ENCODE peak calls at places on chromosomes 1 and 21, in ten cellular contexts. One of them, this sample, is unnamed.

GRCh38 chr1:202959276-202959620 is 1.1 kb upstream of the ADIPOR1 start:
- DNase-seq in activated CD4-positive, alpha-beta T cell treated with anti-CD3 and anti-CD28 coated beads for 36 hours: no peak
- DNase-seq in LoVo: peak; percentile 24
- DNase-seq in non-pigmented ciliary epithelial cell: no peak
- DNase-seq in astrocyte of the cerebellum: no peak
- DNase-seq in GM06990: no peak
- DNase-seq in astrocyte of the hippocampus: peak; percentile 35
- DNase-seq in stimulated activated CD4-positive, alpha-beta T cell treated with anti-CD3 and anti-CD28 coated beads, Interleukin-1b, Interleukin-23, amount 100 ng/mL, for 4 hours: no peak
- DNase-seq in NCI-H1417: peak; percentile 22
- DNase-seq in fibroblast of gingiva: peak; percentile 60
- DNase-seq in this sample: no peak

GRCh38 chr1:117573386-117574040 is 32.3 kb upstream of the TENT5C start:
- DNase-seq in GM06990: no peak
- DNase-seq in stimulated activated CD4-positive, alpha-beta T cell treated with anti-CD3 and anti-CD28 coated beads, Interleukin-1b, Interleukin-23, amount 100 ng/mL, for 4 hours: no peak
- DNase-seq in astrocyte of the cerebellum: peak; percentile 24
- DNase-seq in fibroblast of gingiva: no peak
- DNase-seq in NCI-H1417: no peak
- DNase-seq in activated CD4-positive, alpha-beta T cell treated with anti-CD3 and anti-CD28 coated beads for 36 hours: peak; percentile 38
- DNase-seq in astrocyte of the hippocampus: peak; percentile 6
- DNase-seq in non-pigmented ciliary epithelial cell: no peak
- DNase-seq in LoVo: no peak
- DNase-seq in this sample: no peak

GRCh38 chr1:198491028-198491427 is 49.5 kb downstream of the ATP6V1G3 start:
- DNase-seq in non-pigmented ciliary epithelial cell: no peak
- DNase-seq in activated CD4-positive, alpha-beta T cell treated with anti-CD3 and anti-CD28 coated beads for 36 hours: no peak
- DNase-seq in LoVo: no peak
- DNase-seq in fibroblast of gingiva: no peak
- DNase-seq in GM06990: no peak
- DNase-seq in NCI-H1417: no peak
- DNase-seq in astrocyte of the cerebellum: no peak
- DNase-seq in stimulated activated CD4-positive, alpha-beta T cell treated with anti-CD3 and anti-CD28 coated beads, Interleukin-1b, Interleukin-23, amount 100 ng/mL, for 4 hours: no peak
- DNase-seq in astrocyte of the hippocampus: no peak
- DNase-seq in this sample: no peak

GRCh38 chr1:155499953-155500621 is 62.5 kb downstream of the ASH1L start:
- DNase-seq in activated CD4-positive, alpha-beta T cell treated with anti-CD3 and anti-CD28 coated beads for 36 hours: no peak
- DNase-seq in NCI-H1417: peak; percentile 94
- DNase-seq in LoVo: peak; percentile 43
- DNase-seq in stimulated activated CD4-positive, alpha-beta T cell treated with anti-CD3 and anti-CD28 coated beads, Interleukin-1b, Interleukin-23, amount 100 ng/mL, for 4 hours: no peak
- DNase-seq in astrocyte of the hippocampus: peak; percentile 48
- DNase-seq in non-pigmented ciliary epithelial cell: no peak
- DNase-seq in GM06990: peak; percentile 64
- DNase-seq in astrocyte of the cerebellum: peak; percentile 29
- DNase-seq in fibroblast of gingiva: no peak
- DNase-seq in this sample: no peak

GRCh38 chr1:228277491-228278431 is 69.9 kb downstream of the OBSCN start:
- DNase-seq in activated CD4-positive, alpha-beta T cell treated with anti-CD3 and anti-CD28 coated beads for 36 hours: no peak
- DNase-seq in astrocyte of the cerebellum: no peak
- DNase-seq in non-pigmented ciliary epithelial cell: no peak
- DNase-seq in fibroblast of gingiva: no peak
- DNase-seq in GM06990: no peak
- DNase-seq in LoVo: no peak
- DNase-seq in stimulated activated CD4-positive, alpha-beta T cell treated with anti-CD3 and anti-CD28 coated beads, Interleukin-1b, Interleukin-23, amount 100 ng/mL, for 4 hours: no peak
- DNase-seq in NCI-H1417: no peak
- DNase-seq in astrocyte of the hippocampus: no peak
- DNase-seq in this sample: peak; percentile 73

GRCh38 chr1:46581685-46582455 is 22.2 kb downstream of the MKNK1 start:
- DNase-seq in stimulated activated CD4-positive, alpha-beta T cell treated with anti-CD3 and anti-CD28 coated beads, Interleukin-1b, Interleukin-23, amount 100 ng/mL, for 4 hours: no peak
- DNase-seq in GM06990: no peak
- DNase-seq in fibroblast of gingiva: no peak
- DNase-seq in LoVo: no peak
- DNase-seq in non-pigmented ciliary epithelial cell: no peak
- DNase-seq in activated CD4-positive, alpha-beta T cell treated with anti-CD3 and anti-CD28 coated beads for 36 hours: peak; percentile 26
- DNase-seq in astrocyte of the hippocampus: no peak
- DNase-seq in astrocyte of the cerebellum: no peak
- DNase-seq in NCI-H1417: peak; percentile 11
- DNase-seq in this sample: no peak

GRCh38 chr1:76065212-76065611 is 9.3 kb upstream of the ST6GALNAC3 start:
- DNase-seq in fibroblast of gingiva: no peak
- DNase-seq in NCI-H1417: no peak
- DNase-seq in non-pigmented ciliary epithelial cell: no peak
- DNase-seq in LoVo: no peak
- DNase-seq in activated CD4-positive, alpha-beta T cell treated with anti-CD3 and anti-CD28 coated beads for 36 hours: no peak
- DNase-seq in astrocyte of the hippocampus: no peak
- DNase-seq in astrocyte of the cerebellum: no peak
- DNase-seq in GM06990: no peak
- DNase-seq in stimulated activated CD4-positive, alpha-beta T cell treated with anti-CD3 and anti-CD28 coated beads, Interleukin-1b, Interleukin-23, amount 100 ng/mL, for 4 hours: no peak
- DNase-seq in this sample: no peak

GRCh38 chr1:223780318-223780717 is 65.4 kb downstream of the TP53BP2 start:
- DNase-seq in NCI-H1417: no peak
- DNase-seq in GM06990: no peak
- DNase-seq in non-pigmented ciliary epithelial cell: no peak
- DNase-seq in astrocyte of the hippocampus: no peak
- DNase-seq in fibroblast of gingiva: no peak
- DNase-seq in astrocyte of the cerebellum: no peak
- DNase-seq in stimulated activated CD4-positive, alpha-beta T cell treated with anti-CD3 and anti-CD28 coated beads, Interleukin-1b, Interleukin-23, amount 100 ng/mL, for 4 hours: no peak
- DNase-seq in LoVo: no peak
- DNase-seq in activated CD4-positive, alpha-beta T cell treated with anti-CD3 and anti-CD28 coated beads for 36 hours: no peak
- DNase-seq in this sample: no peak

GRCh38 chr21:45859041-45859761 is 122.4 kb upstream of the COL6A1 start:
- DNase-seq in activated CD4-positive, alpha-beta T cell treated with anti-CD3 and anti-CD28 coated beads for 36 hours: no peak
- DNase-seq in fibroblast of gingiva: no peak
- DNase-seq in NCI-H1417: no peak
- DNase-seq in astrocyte of the hippocampus: no peak
- DNase-seq in stimulated activated CD4-positive, alpha-beta T cell treated with anti-CD3 and anti-CD28 coated beads, Interleukin-1b, Interleukin-23, amount 100 ng/mL, for 4 hours: no peak
- DNase-seq in astrocyte of the cerebellum: no peak
- DNase-seq in non-pigmented ciliary epithelial cell: no peak
- DNase-seq in LoVo: no peak
- DNase-seq in GM06990: no peak
- DNase-seq in this sample: no peak

GRCh38 chr1:210315529-210315928 is 13.2 kb upstream of the HHAT start:
- DNase-seq in NCI-H1417: no peak
- DNase-seq in astrocyte of the hippocampus: no peak
- DNase-seq in activated CD4-positive, alpha-beta T cell treated with anti-CD3 and anti-CD28 coated beads for 36 hours: no peak
- DNase-seq in fibroblast of gingiva: no peak
- DNase-seq in stimulated activated CD4-positive, alpha-beta T cell treated with anti-CD3 and anti-CD28 coated beads, Interleukin-1b, Interleukin-23, amount 100 ng/mL, for 4 hours: no peak
- DNase-seq in astrocyte of the cerebellum: no peak
- DNase-seq in non-pigmented ciliary epithelial cell: no peak
- DNase-seq in LoVo: no peak
- DNase-seq in GM06990: no peak
- DNase-seq in this sample: no peak

GRCh38 chr1:14602131-14602530 is 3.6 kb downstream of the KAZN start:
- DNase-seq in NCI-H1417: no peak
- DNase-seq in stimulated activated CD4-positive, alpha-beta T cell treated with anti-CD3 and anti-CD28 coated beads, Interleukin-1b, Interleukin-23, amount 100 ng/mL, for 4 hours: no peak
- DNase-seq in astrocyte of the hippocampus: peak; percentile 85
- DNase-seq in fibroblast of gingiva: peak; percentile 65
- DNase-seq in non-pigmented ciliary epithelial cell: no peak
- DNase-seq in LoVo: no peak
- DNase-seq in activated CD4-positive, alpha-beta T cell treated with anti-CD3 and anti-CD28 coated beads for 36 hours: no peak
- DNase-seq in GM06990: no peak
- DNase-seq in astrocyte of the cerebellum: no peak
- DNase-seq in this sample: peak; percentile 82

GRCh38 chr1:15836772-15837669 is 10.5 kb upstream of the SPEN start:
- DNase-seq in NCI-H1417: no peak
- DNase-seq in fibroblast of gingiva: no peak
- DNase-seq in astrocyte of the hippocampus: no peak
- DNase-seq in astrocyte of the cerebellum: no peak
- DNase-seq in LoVo: peak; percentile 18
- DNase-seq in stimulated activated CD4-positive, alpha-beta T cell treated with anti-CD3 and anti-CD28 coated beads, Interleukin-1b, Interleukin-23, amount 100 ng/mL, for 4 hours: peak; percentile 27
- DNase-seq in GM06990: peak; percentile 72
- DNase-seq in activated CD4-positive, alpha-beta T cell treated with anti-CD3 and anti-CD28 coated beads for 36 hours: peak; percentile 75
- DNase-seq in non-pigmented ciliary epithelial cell: no peak
- DNase-seq in this sample: peak; percentile 86

GRCh38 chr1:170675825-170676224 is 11.9 kb downstream of the PRRX1 start:
- DNase-seq in GM06990: no peak
- DNase-seq in LoVo: no peak
- DNase-seq in activated CD4-positive, alpha-beta T cell treated with anti-CD3 and anti-CD28 coated beads for 36 hours: no peak
- DNase-seq in non-pigmented ciliary epithelial cell: no peak
- DNase-seq in astrocyte of the hippocampus: no peak
- DNase-seq in stimulated activated CD4-positive, alpha-beta T cell treated with anti-CD3 and anti-CD28 coated beads, Interleukin-1b, Interleukin-23, amount 100 ng/mL, for 4 hours: no peak
- DNase-seq in NCI-H1417: no peak
- DNase-seq in astrocyte of the cerebellum: no peak
- DNase-seq in fibroblast of gingiva: no peak
- DNase-seq in this sample: no peak

GRCh38 chr1:35931424-35932157 is 686 bp downstream of the AGO3 start:
- DNase-seq in stimulated activated CD4-positive, alpha-beta T cell treated with anti-CD3 and anti-CD28 coated beads, Interleukin-1b, Interleukin-23, amount 100 ng/mL, for 4 hours: no peak
- DNase-seq in non-pigmented ciliary epithelial cell: no peak
- DNase-seq in GM06990: no peak
- DNase-seq in activated CD4-positive, alpha-beta T cell treated with anti-CD3 and anti-CD28 coated beads for 36 hours: no peak
- DNase-seq in astrocyte of the hippocampus: peak; percentile 43
- DNase-seq in LoVo: peak; percentile 45
- DNase-seq in fibroblast of gingiva: no peak
- DNase-seq in astrocyte of the cerebellum: no peak
- DNase-seq in NCI-H1417: peak; percentile 76
- DNase-seq in this sample: no peak

GRCh38 chr1:21927531-21928237 is 9.4 kb downstream of the HSPG2 start:
- DNase-seq in GM06990: no peak
- DNase-seq in astrocyte of the hippocampus: no peak
- DNase-seq in LoVo: peak; percentile 63
- DNase-seq in NCI-H1417: no peak
- DNase-seq in fibroblast of gingiva: peak; percentile 49
- DNase-seq in non-pigmented ciliary epithelial cell: no peak
- DNase-seq in activated CD4-positive, alpha-beta T cell treated with anti-CD3 and anti-CD28 coated beads for 36 hours: no peak
- DNase-seq in astrocyte of the cerebellum: no peak
- DNase-seq in stimulated activated CD4-positive, alpha-beta T cell treated with anti-CD3 and anti-CD28 coated beads, Interleukin-1b, Interleukin-23, amount 100 ng/mL, for 4 hours: no peak
- DNase-seq in this sample: peak; percentile 80